ENCODE peak calls at places on chromosomes 5 and 9, in six cellular contexts. B is sigmoid colon, M is AG09309, Q is pancreas, I is body of pancreas, U is left ventricle myocardium inferior. D is an unnamed sample.
A peak's percentile ranks its signal among the peaks of the same experiment; 100 is the strongest.

GRCh38 chr5:153782589-153783238 is 256.0 kb downstream of the FAM114A2 start:
- DNase-seq in B (no peak), M (no peak), Q (no peak), I (no peak), U (no peak), D (no peak)

GRCh38 chr9:20614602-20615216 is 7.6 kb downstream of the MLLT3 start:
- DNase-seq in B (no peak), M (no peak), Q (no peak), I (no peak), U (no peak), D (no peak)

GRCh38 chr5:67303356-67303755 is 106.8 kb upstream of the CD180 start:
- DNase-seq in B (no peak), M (no peak), Q (no peak), I (no peak), U (no peak), D (no peak)

GRCh38 chr5:81422671-81423070 is 28.7 kb upstream of the ACOT12 start:
- DNase-seq in B (no peak), M (peak; percentile 74), Q (no peak), I (no peak), U (no peak), D (no peak)

GRCh38 chr5:147791181-147791580 is 8.7 kb upstream of the JAKMIP2 start:
- DNase-seq in B (no peak), M (no peak), Q (no peak), I (no peak), U (no peak), D (no peak)

GRCh38 chr9:89427621-89428221 is 70.2 kb downstream of the SEMA4D start:
- DNase-seq in B (no peak), M (no peak), Q (no peak), I (no peak), U (no peak), D (no peak)

GRCh38 chr5:37847978-37848425 is 8.2 kb upstream of the GDNF start:
- DNase-seq in B (no peak), M (no peak), Q (no peak), I (no peak), U (no peak), D (no peak)

GRCh38 chr9:77402286-77402685 is 225.0 kb downstream of the VPS13A start:
- DNase-seq in B (no peak), M (no peak), Q (no peak), I (no peak), U (no peak), D (no peak)

GRCh38 chr5:68114641-68115040 is 100.9 kb upstream of the PIK3R1 start:
- DNase-seq in B (no peak), M (peak; percentile 77), Q (no peak), I (no peak), U (no peak), D (no peak)

GRCh38 chr9:117153021-117153420 is 261.8 kb downstream of the ASTN2 start:
- DNase-seq in B (no peak), M (no peak), Q (no peak), I (no peak), U (no peak), D (no peak)

GRCh38 chr9:105331755-105332154 is 87.3 kb downstream of the SLC44A1 start:
- DNase-seq in B (no peak), M (no peak), Q (no peak), I (no peak), U (no peak), D (no peak)

GRCh38 chr9:105332471-105332870 is 88.0 kb downstream of the SLC44A1 start:
- DNase-seq in B (no peak), M (no peak), Q (no peak), I (no peak), U (no peak), D (no peak)

GRCh38 chr9:105330201-105330600 is 85.8 kb downstream of the SLC44A1 start:
- DNase-seq in B (no peak), M (no peak), Q (no peak), I (no peak), U (no peak), D (no peak)

GRCh38 chr9:105330755-105331154 is 86.3 kb downstream of the SLC44A1 start:
- DNase-seq in B (no peak), M (no peak), Q (no peak), I (no peak), U (no peak), D (no peak)

GRCh38 chr9:105331160-105331559 is 86.7 kb downstream of the SLC44A1 start:
- DNase-seq in B (no peak), M (no peak), Q (no peak), I (no peak), U (no peak), D (no peak)
- H3K4me3 ChIP-seq in B (no peak overlapping the region), M (no peak overlapping the region), Q (no peak overlapping the region), I (no peak overlapping the region), U (no peak overlapping the region), D (no peak overlapping the region)

DNA sequence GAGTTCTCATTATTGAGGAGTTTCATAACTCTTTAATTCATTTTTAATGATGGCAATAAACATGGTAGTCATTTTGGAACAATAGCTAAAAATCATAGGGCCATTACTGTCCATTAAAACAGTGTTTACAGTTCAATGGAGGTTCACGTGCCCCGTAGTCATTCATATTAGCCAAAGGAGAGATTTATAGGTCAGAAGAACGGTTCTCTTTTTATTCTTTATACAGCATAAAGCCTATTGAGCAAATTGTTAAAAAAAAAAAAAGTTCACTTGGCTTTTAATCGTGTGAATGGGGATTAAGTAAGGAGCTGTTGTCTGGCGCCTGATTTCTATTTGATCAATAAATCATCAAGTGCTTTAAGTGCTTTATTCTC is 69.1 kb upstream of the TBCA start:
- DNase-seq in B (no peak), M (no peak), Q (no peak), I (no peak), U (no peak), D (no peak)
- H3K4me3 ChIP-seq in B (peak overlapping the region; percentile 65), M (no peak overlapping the region), Q (no peak overlapping the region), I (no peak overlapping the region), U (peak overlapping the region; percentile 68), D (no peak overlapping the region)

GRCh38 chr9:124255222-124255621 is 2.5 kb upstream of the NEK6 start:
- DNase-seq in B (no peak), M (no peak), Q (no peak), I (no peak), U (no peak), D (no peak)
- H3K4me3 ChIP-seq in B (no peak overlapping the region), M (no peak overlapping the region), Q (no peak overlapping the region), I (no peak overlapping the region), U (no peak overlapping the region), D (no peak overlapping the region)

GRCh38 chr5:474826-475661 is 32.1 kb downstream of the EXOC3 start:
- DNase-seq in B (peak; percentile 69), M (no peak), Q (no peak), I (no peak), U (peak; percentile 18), D (no peak)
- H3K4me3 ChIP-seq in B (peak overlapping the region; percentile 93), M (peak overlapping the region; percentile 86), Q (no peak overlapping the region), I (no peak overlapping the region), U (peak overlapping the region; percentile 99), D (no peak overlapping the region)

GRCh38 chr9:95344735-95345134 is 27.2 kb upstream of the FANCC start:
- DNase-seq in B (no peak), M (no peak), Q (no peak), I (no peak), U (no peak), D (no peak)

GRCh38 chr9:95346021-95346420 is 28.5 kb upstream of the FANCC start:
- DNase-seq in B (no peak), M (no peak), Q (no peak), I (no peak), U (no peak), D (no peak)

GRCh38 chr9:95350266-95350665 is 32.8 kb upstream of the FANCC start:
- DNase-seq in B (no peak), M (no peak), Q (no peak), I (no peak), U (no peak), D (no peak)

GRCh38 chr9:95351051-95351450 is 33.5 kb upstream of the FANCC start:
- DNase-seq in B (no peak), M (no peak), Q (no peak), I (no peak), U (no peak), D (no peak)

DNA sequence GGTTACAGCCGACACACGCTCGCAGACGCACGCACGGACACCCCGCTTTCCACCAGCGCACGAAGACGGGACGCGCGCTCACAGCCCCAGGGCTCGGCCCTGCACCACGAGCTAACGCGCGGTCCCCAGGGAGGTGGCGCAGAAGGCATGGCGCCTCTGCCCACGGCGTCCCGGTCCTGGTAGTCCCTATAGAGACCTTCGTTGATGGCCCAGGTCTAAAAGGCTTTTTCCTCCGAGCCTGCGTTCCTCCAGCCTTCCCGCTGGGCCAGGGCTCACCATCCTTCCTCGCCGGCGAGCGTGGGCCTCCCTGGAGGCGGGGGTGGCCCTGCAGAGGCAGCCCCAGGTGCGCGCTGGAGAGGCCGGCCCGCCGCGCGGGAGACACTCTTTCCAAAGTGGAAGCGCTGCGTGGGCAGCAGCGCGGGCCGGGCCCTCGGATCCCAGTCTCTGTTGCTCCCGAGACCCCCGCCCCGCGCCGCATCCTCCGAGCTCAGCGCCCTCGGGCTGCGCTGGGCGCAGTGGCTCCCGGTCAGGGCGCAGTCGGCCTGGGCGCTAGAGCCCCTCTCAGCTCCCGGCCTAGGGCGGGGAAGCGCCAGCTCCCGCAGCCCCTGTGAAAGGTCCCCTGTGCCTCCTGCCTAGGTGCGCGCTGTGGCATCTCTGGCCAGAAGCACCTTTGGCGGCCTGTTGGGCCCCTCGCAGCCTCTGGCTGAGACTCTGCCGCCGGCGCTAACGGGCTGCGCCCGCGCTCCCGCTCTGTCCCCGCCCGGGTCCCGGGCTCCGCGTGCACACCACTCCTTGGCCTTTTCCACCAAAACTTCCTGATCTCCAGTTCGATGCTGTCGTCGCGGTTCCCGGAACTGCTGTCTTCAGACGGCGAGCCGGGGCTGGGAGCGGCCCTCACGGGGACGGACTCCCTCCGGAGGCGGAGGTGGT is 31.9 kb upstream of the FANCC start:
- DNase-seq in B (no peak), M (no peak), Q (no peak), I (no peak), U (no peak), D (no peak)
- H3K4me3 ChIP-seq in B (peak overlapping the region; percentile 38), M (no peak overlapping the region), Q (no peak overlapping the region), I (no peak overlapping the region), U (peak overlapping the region; percentile 60), D (peak overlapping the region; percentile 41)

GRCh38 chr9:129282308-129283211 is 104.5 kb upstream of the IER5L start:
- DNase-seq in B (peak; percentile 61), M (no peak), Q (peak; percentile 41), I (peak; percentile 13), U (no peak), D (peak; percentile 55)
- H3K4me3 ChIP-seq in B (peak overlapping the region; percentile 46), M (no peak overlapping the region), Q (peak overlapping the region; percentile 16), I (peak overlapping the region; percentile 14), U (peak overlapping the region; percentile 61), D (peak overlapping the region; percentile 45)

D was measured in right atrium auricular region.